ENCODE peak calls at places on chromosome 9, in seven cellular contexts. One of them, this sample, is unnamed.

GRCh38 chr9:89592963-89593775 is 11.6 kb upstream of the GADD45G start:
- DNase-seq in CD4-positive, alpha-beta T cell: no peak
- DNase-seq in NCI-H2171 treated with DMSO at 0.1 percent for 48 hours: no peak
- DNase-seq in GM23248: peak
- DNase-seq in HS-27A: no peak
- DNase-seq in BE2C: no peak
- DNase-seq in DMS53: peak
- DNase-seq in this sample: peak

GRCh38 chr9:34993502-34994428 is 4.2 kb downstream of the DNAJB5 start:
- DNase-seq in CD4-positive, alpha-beta T cell: no peak
- DNase-seq in NCI-H2171 treated with DMSO at 0.1 percent for 48 hours: no peak
- DNase-seq in GM23248: peak
- DNase-seq in HS-27A: no peak
- DNase-seq in BE2C: peak
- DNase-seq in DMS53: peak
- DNase-seq in this sample: no peak

GRCh38 chr9:78031271-78031825 is at the start of gene GNAQ:
- DNase-seq in CD4-positive, alpha-beta T cell: no peak
- DNase-seq in NCI-H2171 treated with DMSO at 0.1 percent for 48 hours: peak
- DNase-seq in GM23248: peak
- DNase-seq in HS-27A: no peak
- DNase-seq in BE2C: peak
- DNase-seq in DMS53: peak
- DNase-seq in this sample: peak

GRCh38 chr9:5845147-5845531 is 12.2 kb upstream of the ERMP1 start:
- DNase-seq in CD4-positive, alpha-beta T cell: no peak
- DNase-seq in NCI-H2171 treated with DMSO at 0.1 percent for 48 hours: no peak
- DNase-seq in GM23248: no peak
- DNase-seq in HS-27A: no peak
- DNase-seq in BE2C: no peak
- DNase-seq in DMS53: no peak
- DNase-seq in this sample: no peak

GRCh38 chr9:137301086-137301947 is 754 bp downstream of the NRARP start:
- DNase-seq in CD4-positive, alpha-beta T cell: no peak
- DNase-seq in NCI-H2171 treated with DMSO at 0.1 percent for 48 hours: peak
- DNase-seq in GM23248: peak
- DNase-seq in HS-27A: no peak
- DNase-seq in BE2C: peak
- DNase-seq in DMS53: peak
- DNase-seq in this sample: peak

GRCh38 chr9:84075004-84075403 is 94.4 kb downstream of the RMI1 start:
- DNase-seq in CD4-positive, alpha-beta T cell: no peak
- DNase-seq in NCI-H2171 treated with DMSO at 0.1 percent for 48 hours: no peak
- DNase-seq in GM23248: no peak
- DNase-seq in HS-27A: no peak
- DNase-seq in BE2C: no peak
- DNase-seq in DMS53: no peak
- DNase-seq in this sample: no peak

GRCh38 chr9:78396087-78396486 is 99.2 kb downstream of the PSAT1 start:
- DNase-seq in CD4-positive, alpha-beta T cell: no peak
- DNase-seq in NCI-H2171 treated with DMSO at 0.1 percent for 48 hours: no peak
- DNase-seq in GM23248: no peak
- DNase-seq in HS-27A: no peak
- DNase-seq in BE2C: no peak
- DNase-seq in DMS53: no peak
- DNase-seq in this sample: no peak

GRCh38 chr9:6433405-6433804 is 20.4 kb downstream of the UHRF2 start:
- DNase-seq in CD4-positive, alpha-beta T cell: no peak
- DNase-seq in NCI-H2171 treated with DMSO at 0.1 percent for 48 hours: no peak
- DNase-seq in GM23248: peak
- DNase-seq in HS-27A: no peak
- DNase-seq in BE2C: no peak
- DNase-seq in DMS53: no peak
- DNase-seq in this sample: peak

GRCh38 chr9:78131969-78132687 is 100.5 kb upstream of the GNAQ start:
- DNase-seq in CD4-positive, alpha-beta T cell: no peak
- DNase-seq in NCI-H2171 treated with DMSO at 0.1 percent for 48 hours: no peak
- DNase-seq in GM23248: peak
- DNase-seq in HS-27A: no peak
- DNase-seq in BE2C: no peak
- DNase-seq in DMS53: peak
- DNase-seq in this sample: peak

GRCh38 chr9:31807574-31808256 is 576.7 kb upstream of the ACO1 start:
- DNase-seq in CD4-positive, alpha-beta T cell: no peak
- DNase-seq in NCI-H2171 treated with DMSO at 0.1 percent for 48 hours: no peak
- DNase-seq in GM23248: no peak
- DNase-seq in HS-27A: no peak
- DNase-seq in BE2C: no peak
- DNase-seq in DMS53: peak
- DNase-seq in this sample: no peak

GRCh38 chr9:129121483-129121882 is 10.3 kb downstream of the PTPA start:
- DNase-seq in CD4-positive, alpha-beta T cell: no peak
- DNase-seq in NCI-H2171 treated with DMSO at 0.1 percent for 48 hours: no peak
- DNase-seq in GM23248: peak
- DNase-seq in HS-27A: no peak
- DNase-seq in BE2C: no peak
- DNase-seq in DMS53: no peak
- DNase-seq in this sample: no peak

GRCh38 chr9:135241381-135242380 is 154.2 kb downstream of the OLFM1 start:
- DNase-seq in CD4-positive, alpha-beta T cell: no peak
- DNase-seq in NCI-H2171 treated with DMSO at 0.1 percent for 48 hours: no peak
- DNase-seq in GM23248: no peak
- DNase-seq in HS-27A: no peak
- DNase-seq in BE2C: peak
- DNase-seq in DMS53: no peak
- DNase-seq in this sample: no peak

GRCh38 chr9:137305060-137305787 is 3.2 kb upstream of the NRARP start:
- DNase-seq in CD4-positive, alpha-beta T cell: peak
- DNase-seq in NCI-H2171 treated with DMSO at 0.1 percent for 48 hours: peak
- DNase-seq in GM23248: peak
- DNase-seq in HS-27A: no peak
- DNase-seq in BE2C: peak
- DNase-seq in DMS53: peak
- DNase-seq in this sample: no peak

GRCh38 chr9:107064378-107064777 is 201.4 kb downstream of the ZNF462 start:
- DNase-seq in CD4-positive, alpha-beta T cell: no peak
- DNase-seq in NCI-H2171 treated with DMSO at 0.1 percent for 48 hours: no peak
- DNase-seq in GM23248: no peak
- DNase-seq in HS-27A: no peak
- DNase-seq in BE2C: no peak
- DNase-seq in DMS53: no peak
- DNase-seq in this sample: no peak

GRCh38 chr9:73667749-73668148 is 516.1 kb downstream of the ANXA1 start:
- DNase-seq in CD4-positive, alpha-beta T cell: no peak
- DNase-seq in NCI-H2171 treated with DMSO at 0.1 percent for 48 hours: no peak
- DNase-seq in GM23248: peak
- DNase-seq in HS-27A: no peak
- DNase-seq in BE2C: no peak
- DNase-seq in DMS53: peak
- DNase-seq in this sample: peak

GRCh38 chr9:97906236-97906831 is 16.0 kb downstream of the TRMO start:
- DNase-seq in CD4-positive, alpha-beta T cell: peak
- DNase-seq in NCI-H2171 treated with DMSO at 0.1 percent for 48 hours: no peak
- DNase-seq in GM23248: peak
- DNase-seq in HS-27A: no peak
- DNase-seq in BE2C: no peak
- DNase-seq in DMS53: no peak
- DNase-seq in this sample: no peak

GRCh38 chr9:130720762-130721161 is 27.2 kb downstream of the EXOSC2 start:
- DNase-seq in CD4-positive, alpha-beta T cell: no peak
- DNase-seq in NCI-H2171 treated with DMSO at 0.1 percent for 48 hours: no peak
- DNase-seq in GM23248: no peak
- DNase-seq in HS-27A: no peak
- DNase-seq in BE2C: no peak
- DNase-seq in DMS53: no peak
- DNase-seq in this sample: no peak

GRCh38 chr9:130304141-130304540 is 38.6 kb downstream of the HMCN2 start:
- DNase-seq in CD4-positive, alpha-beta T cell: no peak
- DNase-seq in NCI-H2171 treated with DMSO at 0.1 percent for 48 hours: no peak
- DNase-seq in GM23248: no peak
- DNase-seq in HS-27A: no peak
- DNase-seq in BE2C: no peak
- DNase-seq in DMS53: no peak
- DNase-seq in this sample: no peak

GRCh38 chr9:120109242-120109641 is 470.7 kb downstream of the CDK5RAP2 start:
- DNase-seq in CD4-positive, alpha-beta T cell: no peak
- DNase-seq in NCI-H2171 treated with DMSO at 0.1 percent for 48 hours: peak
- DNase-seq in GM23248: peak
- DNase-seq in HS-27A: no peak
- DNase-seq in BE2C: peak
- DNase-seq in DMS53: peak
- DNase-seq in this sample: peak

GRCh38 chr9:37971107-37971459 is 67.2 kb upstream of the SLC25A51 start:
- DNase-seq in CD4-positive, alpha-beta T cell: no peak
- DNase-seq in NCI-H2171 treated with DMSO at 0.1 percent for 48 hours: no peak
- DNase-seq in GM23248: peak
- DNase-seq in HS-27A: no peak
- DNase-seq in BE2C: no peak
- DNase-seq in DMS53: no peak
- DNase-seq in this sample: peak

GRCh38 chr9:88775037-88775471 is 216.2 kb upstream of the S1PR3 start:
- DNase-seq in CD4-positive, alpha-beta T cell: no peak
- DNase-seq in NCI-H2171 treated with DMSO at 0.1 percent for 48 hours: no peak
- DNase-seq in GM23248: peak
- DNase-seq in HS-27A: no peak
- DNase-seq in BE2C: no peak
- DNase-seq in DMS53: no peak
- DNase-seq in this sample: peak

GRCh38 chr9:23492126-23493002 is 333.7 kb downstream of the ELAVL2 start:
- DNase-seq in CD4-positive, alpha-beta T cell: no peak
- DNase-seq in NCI-H2171 treated with DMSO at 0.1 percent for 48 hours: peak
- DNase-seq in GM23248: peak
- DNase-seq in HS-27A: no peak
- DNase-seq in BE2C: no peak
- DNase-seq in DMS53: peak
- DNase-seq in this sample: peak

GRCh38 chr9:21684831-21685362 is 117.5 kb upstream of the MTAP start:
- DNase-seq in CD4-positive, alpha-beta T cell: no peak
- DNase-seq in NCI-H2171 treated with DMSO at 0.1 percent for 48 hours: no peak
- DNase-seq in GM23248: peak
- DNase-seq in HS-27A: no peak
- DNase-seq in BE2C: no peak
- DNase-seq in DMS53: peak
- DNase-seq in this sample: peak

GRCh38 chr9:27933210-27934062 is 360.2 kb upstream of the C9orf72 start:
- DNase-seq in CD4-positive, alpha-beta T cell: no peak
- DNase-seq in NCI-H2171 treated with DMSO at 0.1 percent for 48 hours: peak
- DNase-seq in GM23248: no peak
- DNase-seq in HS-27A: no peak
- DNase-seq in BE2C: no peak
- DNase-seq in DMS53: peak
- DNase-seq in this sample: no peak

GRCh38 chr9:27442464-27442863 is 81.6 kb upstream of the IFNK start:
- DNase-seq in CD4-positive, alpha-beta T cell: no peak
- DNase-seq in NCI-H2171 treated with DMSO at 0.1 percent for 48 hours: peak
- DNase-seq in GM23248: no peak
- DNase-seq in HS-27A: no peak
- DNase-seq in BE2C: no peak
- DNase-seq in DMS53: no peak
- DNase-seq in this sample: no peak

GRCh38 chr9:73437758-73438157 is 286.1 kb downstream of the ANXA1 start:
- DNase-seq in CD4-positive, alpha-beta T cell: no peak
- DNase-seq in NCI-H2171 treated with DMSO at 0.1 percent for 48 hours: no peak
- DNase-seq in GM23248: peak
- DNase-seq in HS-27A: no peak
- DNase-seq in BE2C: no peak
- DNase-seq in DMS53: peak
- DNase-seq in this sample: no peak

GRCh38 chr9:130320697-130321080 is 55.1 kb downstream of the HMCN2 start:
- DNase-seq in CD4-positive, alpha-beta T cell: no peak
- DNase-seq in NCI-H2171 treated with DMSO at 0.1 percent for 48 hours: no peak
- DNase-seq in GM23248: no peak
- DNase-seq in HS-27A: no peak
- DNase-seq in BE2C: peak
- DNase-seq in DMS53: no peak
- DNase-seq in this sample: no peak

GRCh38 chr9:107667269-107667681 is 177.7 kb upstream of the KLF4 start:
- DNase-seq in CD4-positive, alpha-beta T cell: no peak
- DNase-seq in NCI-H2171 treated with DMSO at 0.1 percent for 48 hours: no peak
- DNase-seq in GM23248: no peak
- DNase-seq in HS-27A: no peak
- DNase-seq in BE2C: no peak
- DNase-seq in DMS53: no peak
- DNase-seq in this sample: no peak

GRCh38 chr9:19232830-19233194 is 2.3 kb downstream of the DENND4C start:
- DNase-seq in CD4-positive, alpha-beta T cell: no peak
- DNase-seq in NCI-H2171 treated with DMSO at 0.1 percent for 48 hours: no peak
- DNase-seq in GM23248: peak
- DNase-seq in HS-27A: no peak
- DNase-seq in BE2C: no peak
- DNase-seq in DMS53: peak
- DNase-seq in this sample: peak